ENCODE peak calls at places on chromosomes 12 and 14, in eight cellular contexts. M, X, R, C, P, J, A and T are unnamed samples.

GRCh38 chr12:49703647-49704137 is 3.5 kb downstream of the FMNL3 start:
- DNase-seq in C (peak), P (no peak), A (no peak), M (peak), J (no peak), R (no peak), X (no peak), T (no peak)

GRCh38 chr14:49861581-49861922 is 9.0 kb upstream of the NEMF start:
- DNase-seq in P (peak), A (peak), X (peak), M (peak), J (peak), C (peak), R (peak), T (peak)

GRCh38 chr12:84619053-84619452 is 293.5 kb downstream of the SLC6A15 start:
- DNase-seq in P (no peak), A (no peak), C (no peak), M (no peak), R (no peak), J (no peak), X (no peak), T (no peak)

GRCh38 chr14:36508418-36509051 is 11.5 kb downstream of the NKX2-1 start:
- DNase-seq in A (no peak), C (no peak), J (peak), M (peak), X (no peak), P (no peak), R (no peak), T (no peak)

GRCh38 chr12:103771466-103771865 is 69.6 kb downstream of the NT5DC3 start:
- DNase-seq in R (peak), C (peak), J (peak), A (peak), M (no peak), X (peak), P (peak), T (peak)

GRCh38 chr12:67807808-67808207 is 159.3 kb downstream of the DYRK2 start:
- DNase-seq in J (no peak), X (no peak), A (no peak), P (no peak), M (no peak), R (no peak), C (no peak), T (no peak)

GRCh38 chr14:76811561-76811960 is 1.1 kb downstream of the ANGEL1 start:
- DNase-seq in R (no peak), X (no peak), A (no peak), M (no peak), P (no peak), J (no peak), C (peak), T (peak)

GRCh38 chr12:68405292-68405900 is 73.2 kb upstream of the MDM1 start:
- DNase-seq in P (no peak), R (no peak), C (no peak), X (no peak), J (no peak), M (no peak), A (no peak), T (no peak)

GRCh38 chr12:108308432-108308831 is 30.7 kb downstream of the CMKLR1 start:
- DNase-seq in M (no peak), A (no peak), J (peak), R (no peak), X (no peak), P (no peak), C (no peak), T (peak)

GRCh38 chr12:9335867-9336266 is 127.7 kb upstream of the PZP start:
- DNase-seq in M (no peak), P (no peak), C (no peak), J (no peak), R (no peak), X (no peak), A (no peak), T (no peak)

GRCh38 chr12:113196582-113196981 is 11.1 kb downstream of the RITA1 start:
- DNase-seq in R (no peak), A (no peak), M (no peak), X (no peak), J (no peak), P (no peak), C (no peak), T (no peak)

GRCh38 chr12:46487567-46488131 is 115.1 kb upstream of the SLC38A2 start:
- DNase-seq in R (no peak), P (no peak), J (no peak), M (peak), A (no peak), X (no peak), C (no peak), T (no peak)

GRCh38 chr14:22427771-22428228 is 161.2 kb downstream of the DAD1 start:
- DNase-seq in C (peak), J (peak), R (no peak), M (no peak), X (no peak), P (peak), A (no peak), T (peak)

GRCh38 chr12:100827901-100828520 is 33.4 kb downstream of the ANO4 start:
- DNase-seq in J (peak), C (peak), A (no peak), R (no peak), M (peak), X (peak), P (no peak), T (peak)

GRCh38 chr12:108599948-108600701 is 2.2 kb upstream of the TMEM119 start:
- DNase-seq in C (no peak), M (no peak), J (no peak), P (no peak), X (no peak), A (no peak), R (no peak), T (no peak)

GRCh38 chr12:56874821-56875220 is 59.4 kb downstream of the SDR9C7 start:
- DNase-seq in P (no peak), C (no peak), A (no peak), R (no peak), J (peak), X (no peak), M (no peak), T (no peak)

GRCh38 chr12:49212572-49212971 is 23.7 kb upstream of the TUBA1A start:
- DNase-seq in P (no peak), J (no peak), R (no peak), C (no peak), X (no peak), M (no peak), A (no peak), T (no peak)

GRCh38 chr12:125185740-125186470 is 120.7 kb downstream of the AACS start:
- DNase-seq in P (peak), X (peak), C (peak), M (peak), R (peak), A (peak), J (peak), T (peak)

GRCh38 chr12:101694297-101694848 is 3.1 kb upstream of the CHPT1 start:
- DNase-seq in C (peak), J (no peak), X (no peak), M (no peak), R (no peak), P (no peak), A (no peak), T (no peak)

GRCh38 chr14:89428556-89429196 is 11.6 kb upstream of the FOXN3 start:
- DNase-seq in R (peak), C (no peak), P (peak), A (peak), J (no peak), X (no peak), M (no peak), T (peak)

GRCh38 chr14:98189077-98189476 is 1082.9 kb downstream of the BCL11B start:
- DNase-seq in P (no peak), R (no peak), C (no peak), M (no peak), X (no peak), A (no peak), J (no peak), T (no peak)

GRCh38 chr14:75084513-75084912 is 15.1 kb downstream of the ZC2HC1C start:
- DNase-seq in R (no peak), P (no peak), A (no peak), M (no peak), C (peak), J (no peak), X (no peak), T (peak)

GRCh38 chr12:120886194-120887018 is 17.8 kb downstream of the SPPL3 start:
- DNase-seq in A (no peak), P (no peak), J (no peak), R (no peak), M (peak), C (no peak), X (no peak), T (no peak)

GRCh38 chr12:31756977-31757420 is 28.2 kb upstream of the AMN1 start:
- DNase-seq in A (no peak), J (no peak), P (no peak), C (peak), M (no peak), R (no peak), X (no peak), T (peak)

GRCh38 chr12:29320295-29321090 is 60.5 kb downstream of the ERGIC2 start:
- DNase-seq in P (no peak), A (no peak), C (peak), X (no peak), M (no peak), R (no peak), J (no peak), T (peak)

GRCh38 chr14:22002860-22003284 is 329.3 kb upstream of the OR4E1 start:
- DNase-seq in R (no peak), P (no peak), X (peak), C (peak), M (no peak), A (peak), J (peak), T (peak)

GRCh38 chr12:64824500-64825142 is at the start of gene TBC1D30:
- DNase-seq in M (peak), A (peak), X (peak), P (no peak), J (peak), R (peak), C (peak), T (peak)

GRCh38 chr12:52191841-52192791 is at the start of gene KRT80:
- DNase-seq in X (no peak), J (no peak), M (no peak), R (peak), C (peak), A (peak), P (peak), T (peak)

GRCh38 chr12:45688188-45688587 is 41.3 kb upstream of the ARID2 start:
- DNase-seq in J (no peak), R (no peak), A (no peak), P (no peak), X (no peak), C (no peak), M (no peak), T (peak)